ENCODE peak calls at places on chromosomes 16 and 17, in eight cellular contexts. P, Z, Y, F, K, M, U and J are unnamed samples.
A peak's percentile ranks its signal among the peaks of the same experiment; 100 is the strongest.

GRCh38 chr17:19426631-19427030 is 15.6 kb downstream of the RNF112 start:
- DNase-seq in P (no peak), Z (no peak), Y (no peak), F (no peak), K (no peak), M (no peak), U (no peak), J (no peak)

GRCh38 chr16:24978370-24978914 is 36.7 kb downstream of the ARHGAP17 start:
- DNase-seq in P (no peak), Z (no peak), Y (no peak), F (no peak), K (no peak), M (no peak), U (no peak), J (no peak)

GRCh38 chr16:86027366-86028126 is 128.6 kb downstream of the IRF8 start:
- DNase-seq in P (peak; percentile 16), Z (peak; percentile 41), Y (no peak), F (no peak), K (no peak), M (peak; percentile 53), U (no peak), J (no peak)

GRCh38 chr16:69301861-69302260 is 9.3 kb upstream of the VPS4A start:
- DNase-seq in P (no peak), Z (no peak), Y (no peak), F (no peak), K (no peak), M (no peak), U (no peak), J (no peak)

GRCh38 chr16:64206877-64207276 is 915.0 kb downstream of the CDH11 start:
- DNase-seq in P (no peak), Z (no peak), Y (peak; percentile 49), F (peak; percentile 20), K (no peak), M (no peak), U (no peak), J (no peak)

GRCh38 chr16:27244363-27244755 is 24.2 kb downstream of the NSMCE1 start:
- DNase-seq in P (no peak), Z (no peak), Y (no peak), F (no peak), K (no peak), M (no peak), U (no peak), J (no peak)

GRCh38 chr17:30091771-30092170 is 24.8 kb upstream of the NSRP1 start:
- DNase-seq in P (no peak), Z (no peak), Y (peak; percentile 80), F (peak; percentile 94), K (peak; percentile 14), M (no peak), U (no peak), J (peak; percentile 46)

GRCh38 chr17:79658811-79659207 is 48.0 kb upstream of the RBFOX3 start:
- DNase-seq in P (no peak), Z (no peak), Y (peak; percentile 45), F (peak; percentile 5), K (peak; percentile 78), M (peak; percentile 26), U (no peak), J (peak; percentile 7)

GRCh38 chr17:31373150-31374082 is 18.1 kb upstream of the RAB11FIP4 start:
- DNase-seq in P (no peak), Z (no peak), Y (peak; percentile 81), F (peak; percentile 50), K (no peak), M (no peak), U (peak; percentile 23), J (peak; percentile 59)

GRCh38 chr16:7938175-7938574 is 605.5 kb downstream of the RBFOX1 start:
- DNase-seq in P (no peak), Z (no peak), Y (no peak), F (no peak), K (no peak), M (no peak), U (no peak), J (no peak)

GRCh38 chr16:27768651-27769270 is 218.8 kb downstream of the KATNIP start:
- DNase-seq in P (no peak), Z (no peak), Y (no peak), F (peak; percentile 41), K (no peak), M (no peak), U (no peak), J (no peak)

GRCh38 chr17:44543213-44543904 is 13.9 kb upstream of the FZD2 start:
- DNase-seq in P (no peak), Z (no peak), Y (peak; percentile 81), F (peak; percentile 96), K (no peak), M (no peak), U (peak; percentile 88), J (peak; percentile 86)

GRCh38 chr17:39197380-39198185 is at the start of gene CACNB1:
- DNase-seq in P (peak; percentile 77), Z (no peak), Y (peak; percentile 84), F (peak; percentile 81), K (no peak), M (peak; percentile 82), U (peak; percentile 18), J (peak; percentile 52)

GRCh38 chr17:28381141-28381825 is 9.8 kb downstream of the SARM1 start:
- DNase-seq in P (no peak), Z (no peak), Y (peak; percentile 34), F (no peak), K (no peak), M (peak; percentile 47), U (no peak), J (no peak)

GRCh38 chr16:86572041-86572521 is 5.5 kb downstream of the FOXC2 start:
- DNase-seq in P (no peak), Z (no peak), Y (no peak), F (no peak), K (no peak), M (no peak), U (no peak), J (no peak)

GRCh38 chr16:12412890-12413289 is 390.8 kb downstream of the CPPED1 start:
- DNase-seq in P (no peak), Z (no peak), Y (no peak), F (no peak), K (no peak), M (no peak), U (no peak), J (no peak)

GRCh38 chr17:78407387-78407990 is 29.0 kb downstream of the PGS1 start:
- DNase-seq in P (no peak), Z (no peak), Y (no peak), F (no peak), K (no peak), M (no peak), U (no peak), J (no peak)

GRCh38 chr17:7222972-7223292 is 3.2 kb downstream of the ACADVL start:
- DNase-seq in P (no peak), Z (no peak), Y (no peak), F (no peak), K (no peak), M (no peak), U (no peak), J (no peak)

DNA sequence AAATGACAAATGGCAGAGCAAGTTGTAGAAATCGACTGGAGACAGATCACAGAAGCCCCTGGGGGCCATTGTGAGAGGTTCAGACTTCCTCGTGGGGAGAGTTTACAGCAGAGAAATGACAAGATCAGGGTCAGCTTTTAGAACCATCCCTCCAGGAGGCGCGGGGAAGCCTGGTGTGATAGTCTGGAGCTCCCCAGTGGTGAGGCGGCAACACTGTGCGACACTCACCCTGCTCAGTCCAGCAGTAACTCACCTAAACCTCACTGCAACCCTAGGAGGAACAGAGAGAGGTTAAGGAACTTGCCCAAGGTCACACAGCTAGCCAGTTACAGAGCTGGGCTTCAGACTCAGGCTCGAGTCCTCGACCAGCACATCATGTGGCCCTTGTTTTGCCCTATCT is 123.4 kb upstream of the IRX3 start:
- DNase-seq in P (no peak), Z (no peak), Y (no peak), F (no peak), K (no peak), M (no peak), U (no peak), J (no peak)
- TF ChIP-seq CTCF in P (no peak), Z (no peak), Y (no peak), F (no peak), K (no peak), M (no peak), U (no peak), J (no peak)

GRCh38 chr17:60939318-60939717 is 261.7 kb downstream of the BCAS3 start:
- DNase-seq in P (no peak), Z (no peak), Y (no peak), F (no peak), K (no peak), M (no peak), U (no peak), J (no peak)

GRCh38 chr17:60944751-60945150 is 267.1 kb downstream of the BCAS3 start:
- DNase-seq in P (no peak), Z (no peak), Y (no peak), F (no peak), K (no peak), M (no peak), U (no peak), J (no peak)

DNA sequence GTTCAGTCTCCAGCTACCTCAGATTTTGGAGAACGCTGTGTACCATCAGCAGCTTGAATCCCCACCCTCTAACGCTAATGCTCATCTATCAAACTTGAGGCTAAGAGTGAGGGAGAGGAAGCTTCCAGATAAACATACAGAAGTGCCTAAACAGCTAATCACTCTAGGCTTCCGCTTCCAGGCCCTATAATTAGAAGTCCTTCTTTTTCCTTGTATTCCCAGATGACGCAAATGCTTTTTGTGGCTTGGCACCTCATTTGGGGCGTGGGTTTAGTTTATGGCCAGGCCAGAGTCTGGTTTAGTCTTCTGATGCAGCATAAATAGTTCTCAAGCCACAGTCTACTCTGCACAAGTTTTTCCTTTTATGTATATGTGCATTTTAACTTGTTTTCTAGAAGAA is 263.4 kb downstream of the BCAS3 start:
- DNase-seq in P (no peak), Z (peak; percentile 84), Y (peak; percentile 95), F (peak; percentile 98), K (no peak), M (peak; percentile 78), U (peak; percentile 86), J (peak; percentile 89)
- H3K27ac ChIP-seq in P (peak overlapping the region; percentile 62), Z (peak overlapping the region; percentile 77), Y (peak overlapping the region; percentile 65), F (peak overlapping the region; percentile 47), K (no peak overlapping the region), M (peak overlapping the region; percentile 46), U (peak overlapping the region; percentile 74), J (no peak overlapping the region)

GRCh38 chr17:60590075-60590474 is 9.9 kb upstream of the PPM1D start:
- DNase-seq in P (no peak), Z (no peak), Y (no peak), F (no peak), K (no peak), M (no peak), U (no peak), J (no peak)

GRCh38 chr17:60583008-60583407 is 17.0 kb upstream of the PPM1D start:
- DNase-seq in P (no peak), Z (no peak), Y (no peak), F (no peak), K (peak; percentile 29), M (no peak), U (no peak), J (no peak)

GRCh38 chr17:60585887-60586286 is 14.1 kb upstream of the PPM1D start:
- DNase-seq in P (no peak), Z (no peak), Y (no peak), F (no peak), K (no peak), M (no peak), U (no peak), J (no peak)

GRCh38 chr17:60586288-60586974 is 13.6 kb upstream of the PPM1D start:
- DNase-seq in P (no peak), Z (no peak), Y (no peak), F (no peak), K (no peak), M (no peak), U (no peak), J (no peak)
- TF ChIP-seq CTCF in P (no peak), Z (no peak), Y (peak; percentile 45), F (peak; percentile 15), K (no peak), M (no peak), U (peak; percentile 35), J (peak; percentile 31)

GRCh38 chr17:17106716-17107115 is 64.5 kb downstream of the MPRIP start:
- DNase-seq in P (no peak), Z (no peak), Y (peak; percentile 35), F (peak; percentile 17), K (no peak), M (no peak), U (no peak), J (no peak)
- H3K27ac ChIP-seq in P (peak overlapping the region; percentile 79), Z (peak overlapping the region; percentile 79), Y (peak overlapping the region; percentile 62), F (peak overlapping the region; percentile 32), K (peak overlapping the region; percentile 50), M (peak overlapping the region; percentile 84), U (no peak overlapping the region), J (no peak overlapping the region)